ENCODE peak calls at places on chromosome 12, in nine cellular contexts. One of them, this sample, is unnamed.

GRCh38 chr12:47190271-47190750 is 110.6 kb upstream of the AMIGO2 start:
- DNase-seq in transverse colon: no peak
- DNase-seq in HCT116: no peak
- DNase-seq in heart left ventricle: no peak
- DNase-seq in astrocyte: peak; percentile 78
- DNase-seq in lower lobe of right lung: no peak
- DNase-seq in fibroblast of mammary gland: no peak
- DNase-seq in choroid plexus epithelial cell: peak; percentile 52
- DNase-seq in HFF-Myc: no peak
- DNase-seq in this sample: peak; percentile 68

GRCh38 chr12:105220929-105221290 is 15.1 kb downstream of the APPL2 start:
- DNase-seq in heart left ventricle: no peak
- DNase-seq in astrocyte: no peak
- DNase-seq in choroid plexus epithelial cell: no peak
- DNase-seq in lower lobe of right lung: no peak
- DNase-seq in HFF-Myc: no peak
- DNase-seq in HCT116: no peak
- DNase-seq in fibroblast of mammary gland: no peak
- DNase-seq in transverse colon: no peak
- DNase-seq in this sample: no peak

GRCh38 chr12:530308-530707 is 70.6 kb downstream of the B4GALNT3 start:
- DNase-seq in lower lobe of right lung: no peak
- DNase-seq in heart left ventricle: no peak
- DNase-seq in HCT116: no peak
- DNase-seq in transverse colon: no peak
- DNase-seq in choroid plexus epithelial cell: no peak
- DNase-seq in HFF-Myc: no peak
- DNase-seq in astrocyte: peak; percentile 61
- DNase-seq in fibroblast of mammary gland: peak; percentile 41
- DNase-seq in this sample: no peak

GRCh38 chr12:104482748-104483147 is 26.0 kb downstream of the CHST11 start:
- DNase-seq in fibroblast of mammary gland: peak; percentile 34
- DNase-seq in heart left ventricle: no peak
- DNase-seq in transverse colon: no peak
- DNase-seq in choroid plexus epithelial cell: no peak
- DNase-seq in astrocyte: no peak
- DNase-seq in HFF-Myc: no peak
- DNase-seq in HCT116: no peak
- DNase-seq in lower lobe of right lung: no peak
- DNase-seq in this sample: peak; percentile 21

GRCh38 chr12:101074940-101075680 is 134.9 kb downstream of the SLC5A8 start:
- DNase-seq in HFF-Myc: no peak
- DNase-seq in HCT116: no peak
- DNase-seq in heart left ventricle: no peak
- DNase-seq in lower lobe of right lung: no peak
- DNase-seq in astrocyte: peak; percentile 42
- DNase-seq in transverse colon: no peak
- DNase-seq in choroid plexus epithelial cell: no peak
- DNase-seq in fibroblast of mammary gland: no peak
- DNase-seq in this sample: no peak

GRCh38 chr12:130737731-130738130 is 21.6 kb upstream of the RIMBP2 start:
- DNase-seq in transverse colon: no peak
- DNase-seq in astrocyte: no peak
- DNase-seq in HCT116: no peak
- DNase-seq in choroid plexus epithelial cell: no peak
- DNase-seq in heart left ventricle: no peak
- DNase-seq in fibroblast of mammary gland: no peak
- DNase-seq in HFF-Myc: no peak
- DNase-seq in lower lobe of right lung: no peak
- DNase-seq in this sample: no peak

GRCh38 chr12:65882504-65882903 is 58.2 kb downstream of the HMGA2 start:
- DNase-seq in choroid plexus epithelial cell: no peak
- DNase-seq in HCT116: no peak
- DNase-seq in transverse colon: no peak
- DNase-seq in lower lobe of right lung: no peak
- DNase-seq in fibroblast of mammary gland: peak; percentile 60
- DNase-seq in heart left ventricle: no peak
- DNase-seq in HFF-Myc: no peak
- DNase-seq in astrocyte: no peak
- DNase-seq in this sample: no peak

GRCh38 chr12:7934560-7935463 is 1.2 kb downstream of the SLC2A3 start:
- DNase-seq in lower lobe of right lung: no peak
- DNase-seq in HFF-Myc: no peak
- DNase-seq in HCT116: no peak
- DNase-seq in transverse colon: no peak
- DNase-seq in fibroblast of mammary gland: no peak
- DNase-seq in astrocyte: no peak
- DNase-seq in choroid plexus epithelial cell: peak; percentile 26
- DNase-seq in heart left ventricle: no peak
- DNase-seq in this sample: no peak

GRCh38 chr12:67025543-67026114 is 243.5 kb upstream of the CAND1 start:
- DNase-seq in fibroblast of mammary gland: peak; percentile 21
- DNase-seq in lower lobe of right lung: no peak
- DNase-seq in HFF-Myc: peak; percentile 7
- DNase-seq in HCT116: no peak
- DNase-seq in choroid plexus epithelial cell: peak; percentile 30
- DNase-seq in astrocyte: no peak
- DNase-seq in heart left ventricle: no peak
- DNase-seq in transverse colon: peak; percentile 35
- DNase-seq in this sample: peak; percentile 24

GRCh38 chr12:85872497-85873091 is 1.5 kb upstream of the NTS start:
- DNase-seq in lower lobe of right lung: no peak
- DNase-seq in HFF-Myc: peak; percentile 33
- DNase-seq in choroid plexus epithelial cell: peak; percentile 84
- DNase-seq in transverse colon: no peak
- DNase-seq in heart left ventricle: no peak
- DNase-seq in HCT116: peak; percentile 50
- DNase-seq in astrocyte: peak; percentile 37
- DNase-seq in fibroblast of mammary gland: peak; percentile 72
- DNase-seq in this sample: peak; percentile 80

GRCh38 chr12:4112734-4113396 is 160.7 kb upstream of the CCND2 start:
- DNase-seq in heart left ventricle: no peak
- DNase-seq in astrocyte: no peak
- DNase-seq in HFF-Myc: no peak
- DNase-seq in choroid plexus epithelial cell: peak; percentile 33
- DNase-seq in lower lobe of right lung: no peak
- DNase-seq in transverse colon: no peak
- DNase-seq in HCT116: no peak
- DNase-seq in fibroblast of mammary gland: peak; percentile 41
- DNase-seq in this sample: no peak

GRCh38 chr12:56718167-56718566 is 6.9 kb downstream of the NACA start:
- DNase-seq in choroid plexus epithelial cell: no peak
- DNase-seq in lower lobe of right lung: no peak
- DNase-seq in astrocyte: no peak
- DNase-seq in fibroblast of mammary gland: no peak
- DNase-seq in HFF-Myc: no peak
- DNase-seq in transverse colon: no peak
- DNase-seq in heart left ventricle: no peak
- DNase-seq in HCT116: no peak
- DNase-seq in this sample: no peak
- H3K4me3 ChIP-seq in choroid plexus epithelial cell: no peak overlapping the region
- H3K4me3 ChIP-seq in lower lobe of right lung: no peak overlapping the region
- H3K4me3 ChIP-seq in astrocyte: no peak overlapping the region
- H3K4me3 ChIP-seq in fibroblast of mammary gland: no peak overlapping the region
- H3K4me3 ChIP-seq in HFF-Myc: no peak overlapping the region
- H3K4me3 ChIP-seq in transverse colon: no peak overlapping the region
- H3K4me3 ChIP-seq in heart left ventricle: no peak overlapping the region
- H3K4me3 ChIP-seq in HCT116: no peak overlapping the region
- H3K4me3 ChIP-seq in this sample: no peak overlapping the region

GRCh38 chr12:114671664-114672476 is 12.1 kb downstream of the TBX3 start:
- DNase-seq in transverse colon: no peak
- DNase-seq in astrocyte: no peak
- DNase-seq in choroid plexus epithelial cell: no peak
- DNase-seq in HFF-Myc: no peak
- DNase-seq in HCT116: no peak
- DNase-seq in lower lobe of right lung: no peak
- DNase-seq in heart left ventricle: no peak
- DNase-seq in fibroblast of mammary gland: no peak
- DNase-seq in this sample: no peak

GRCh38 chr12:114673169-114673833 is 10.7 kb downstream of the TBX3 start:
- DNase-seq in astrocyte: peak; percentile 78
- DNase-seq in heart left ventricle: no peak
- DNase-seq in HFF-Myc: no peak
- DNase-seq in fibroblast of mammary gland: peak; percentile 66
- DNase-seq in lower lobe of right lung: no peak
- DNase-seq in choroid plexus epithelial cell: peak; percentile 91
- DNase-seq in transverse colon: no peak
- DNase-seq in HCT116: no peak
- DNase-seq in this sample: peak; percentile 85

GRCh38 chr12:114672817-114673168 is 11.2 kb downstream of the TBX3 start:
- DNase-seq in HCT116: no peak
- DNase-seq in astrocyte: no peak
- DNase-seq in HFF-Myc: no peak
- DNase-seq in lower lobe of right lung: no peak
- DNase-seq in choroid plexus epithelial cell: no peak
- DNase-seq in heart left ventricle: no peak
- DNase-seq in transverse colon: no peak
- DNase-seq in fibroblast of mammary gland: no peak
- DNase-seq in this sample: no peak

GRCh38 chr12:114676142-114676741 is 7.7 kb downstream of the TBX3 start:
- DNase-seq in astrocyte: no peak
- DNase-seq in transverse colon: no peak
- DNase-seq in heart left ventricle: no peak
- DNase-seq in HFF-Myc: no peak
- DNase-seq in HCT116: no peak
- DNase-seq in fibroblast of mammary gland: no peak
- DNase-seq in choroid plexus epithelial cell: no peak
- DNase-seq in lower lobe of right lung: no peak
- DNase-seq in this sample: no peak

DNA sequence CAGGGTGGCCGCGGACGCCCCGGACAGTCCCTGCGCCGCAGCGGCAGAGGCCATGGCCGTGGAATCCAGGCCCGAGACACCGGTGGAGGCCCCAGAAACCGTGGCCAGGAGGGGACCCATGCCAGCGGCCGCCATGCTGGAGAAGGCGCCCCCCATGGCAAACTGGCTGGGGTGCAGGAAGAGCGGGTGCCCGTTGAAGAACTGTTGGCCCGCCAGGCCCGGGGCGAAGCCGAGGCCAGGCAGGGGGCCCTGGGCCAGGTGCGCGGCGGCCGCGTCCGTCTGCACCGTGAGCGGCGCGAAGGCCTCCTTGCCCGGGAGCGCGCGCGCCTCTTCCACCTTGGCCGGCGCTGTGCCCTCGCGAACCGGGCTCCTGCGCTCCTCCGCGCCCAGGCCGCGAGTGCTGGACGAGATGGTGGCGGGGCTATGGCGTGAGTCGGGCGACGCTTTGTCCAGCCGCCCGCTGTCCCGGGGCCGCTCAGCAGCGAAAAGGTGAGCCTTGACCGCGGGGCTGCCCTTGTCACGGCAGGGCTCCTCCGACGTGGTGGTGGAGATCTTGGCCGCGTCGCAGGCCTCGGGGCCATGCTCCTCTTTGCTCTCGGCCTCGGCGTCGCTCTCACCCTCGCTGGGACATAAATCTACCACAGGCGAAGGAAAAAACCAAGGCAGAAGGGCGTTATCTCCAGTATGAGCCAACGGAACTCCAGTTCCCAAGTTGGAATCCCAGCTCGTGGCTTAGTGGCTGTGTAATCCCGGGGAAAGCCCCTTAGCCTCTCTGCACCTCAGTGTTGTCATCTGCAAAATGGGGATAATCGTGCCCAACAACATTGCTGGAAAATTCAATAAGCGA is 9.6 kb downstream of the TBX3 start:
- DNase-seq in astrocyte: no peak
- DNase-seq in fibroblast of mammary gland: no peak
- DNase-seq in heart left ventricle: no peak
- DNase-seq in lower lobe of right lung: no peak
- DNase-seq in choroid plexus epithelial cell: no peak
- DNase-seq in transverse colon: no peak
- DNase-seq in HCT116: no peak
- DNase-seq in HFF-Myc: no peak
- DNase-seq in this sample: no peak
- H3K4me3 ChIP-seq in astrocyte: no peak overlapping the region
- H3K4me3 ChIP-seq in fibroblast of mammary gland: no peak overlapping the region
- H3K4me3 ChIP-seq in heart left ventricle: no peak overlapping the region
- H3K4me3 ChIP-seq in lower lobe of right lung: peak overlapping the region; percentile 50
- H3K4me3 ChIP-seq in choroid plexus epithelial cell: no peak overlapping the region
- H3K4me3 ChIP-seq in transverse colon: no peak overlapping the region
- H3K4me3 ChIP-seq in HCT116: no peak overlapping the region
- H3K4me3 ChIP-seq in HFF-Myc: peak overlapping the region; percentile 73
- H3K4me3 ChIP-seq in this sample: no peak overlapping the region

DNA sequence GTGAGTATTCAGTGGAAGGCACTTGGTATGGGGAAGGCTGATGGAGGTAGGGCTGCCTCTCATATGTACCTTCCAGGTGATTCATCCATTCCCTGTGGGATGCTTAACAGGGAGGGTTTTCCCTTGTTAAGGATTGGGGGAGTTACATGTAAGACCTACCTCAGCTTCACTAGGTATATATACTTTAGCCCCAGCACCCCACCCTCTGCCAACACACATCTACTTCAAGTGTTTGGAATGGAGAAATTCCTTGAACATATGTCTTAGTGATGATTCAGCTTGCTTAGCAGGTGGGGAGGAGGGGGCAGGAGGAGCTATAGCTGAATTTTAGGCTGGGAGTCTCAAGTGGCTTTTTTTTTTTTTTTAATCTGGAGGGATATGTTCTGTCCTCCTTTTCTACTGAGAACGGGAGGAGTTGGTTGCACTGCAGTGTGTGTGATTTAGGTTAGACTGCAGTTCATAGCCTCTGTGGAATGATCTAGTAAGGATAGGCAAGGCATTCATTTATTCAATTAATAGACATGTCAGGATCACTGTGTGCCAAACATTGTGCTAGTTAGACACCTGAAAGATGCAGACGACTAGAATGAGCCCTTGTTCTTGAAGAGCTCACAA is 1.7 kb downstream of the PIP4K2C start:
- DNase-seq in fibroblast of mammary gland: no peak
- DNase-seq in choroid plexus epithelial cell: no peak
- DNase-seq in HCT116: no peak
- DNase-seq in heart left ventricle: no peak
- DNase-seq in HFF-Myc: no peak
- DNase-seq in lower lobe of right lung: no peak
- DNase-seq in astrocyte: peak; percentile 23
- DNase-seq in transverse colon: no peak
- DNase-seq in this sample: no peak
- H3K4me3 ChIP-seq in fibroblast of mammary gland: no peak overlapping the region
- H3K4me3 ChIP-seq in choroid plexus epithelial cell: no peak overlapping the region
- H3K4me3 ChIP-seq in HCT116: no peak overlapping the region
- H3K4me3 ChIP-seq in heart left ventricle: no peak overlapping the region
- H3K4me3 ChIP-seq in HFF-Myc: no peak overlapping the region
- H3K4me3 ChIP-seq in lower lobe of right lung: no peak overlapping the region
- H3K4me3 ChIP-seq in astrocyte: no peak overlapping the region
- H3K4me3 ChIP-seq in transverse colon: no peak overlapping the region
- H3K4me3 ChIP-seq in this sample: no peak overlapping the region

DNA sequence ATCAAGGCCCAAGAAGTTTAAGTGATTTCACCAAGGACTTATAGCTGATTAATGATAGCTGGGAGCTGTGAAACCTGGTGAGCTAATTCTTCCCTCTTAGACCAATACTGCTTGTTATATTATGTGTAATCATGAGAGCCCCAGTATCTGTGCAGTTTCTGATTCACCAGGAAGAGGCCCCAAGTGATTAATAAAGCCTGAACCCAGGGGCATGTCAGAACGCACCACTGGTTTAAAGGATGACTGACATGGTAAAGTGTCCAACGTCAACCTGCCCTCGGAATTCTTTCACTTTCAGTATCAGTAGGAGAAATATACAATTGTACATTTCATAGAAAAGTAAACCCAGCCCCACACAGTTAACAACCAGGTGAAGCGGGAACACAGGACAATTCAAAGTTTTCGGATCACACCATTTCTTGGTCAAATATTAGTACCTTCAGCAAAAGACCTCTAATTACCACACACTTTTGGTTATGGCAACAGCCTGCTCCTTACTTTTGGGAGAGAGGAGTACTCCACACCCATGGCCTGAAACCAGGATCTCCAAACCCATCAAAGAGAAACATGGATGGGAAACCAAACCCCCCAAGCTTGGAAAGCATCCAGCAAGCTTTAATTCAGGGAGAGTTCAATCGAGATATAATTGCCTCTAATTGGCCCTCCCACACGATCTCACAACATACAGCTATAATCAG is 28.5 kb downstream of the TMCC3 start:
- DNase-seq in astrocyte: peak; percentile 69
- DNase-seq in fibroblast of mammary gland: peak; percentile 80
- DNase-seq in heart left ventricle: no peak
- DNase-seq in transverse colon: peak; percentile 32
- DNase-seq in lower lobe of right lung: no peak
- DNase-seq in HCT116: no peak
- DNase-seq in HFF-Myc: no peak
- DNase-seq in choroid plexus epithelial cell: peak; percentile 72
- DNase-seq in this sample: peak; percentile 23
- H3K4me3 ChIP-seq in astrocyte: no peak overlapping the region
- H3K4me3 ChIP-seq in fibroblast of mammary gland: no peak overlapping the region
- H3K4me3 ChIP-seq in heart left ventricle: no peak overlapping the region
- H3K4me3 ChIP-seq in transverse colon: no peak overlapping the region
- H3K4me3 ChIP-seq in lower lobe of right lung: peak overlapping the region; percentile 27
- H3K4me3 ChIP-seq in HCT116: peak overlapping the region; percentile 37
- H3K4me3 ChIP-seq in HFF-Myc: no peak overlapping the region
- H3K4me3 ChIP-seq in choroid plexus epithelial cell: peak overlapping the region; percentile 6
- H3K4me3 ChIP-seq in this sample: peak overlapping the region; percentile 41

This sample was measured in fibroblast of pulmonary artery.